ENCODE peak calls at places on chromosomes 11 and 22, in six cellular contexts. Y is SK-N-SH, M is colonic mucosa, X is H9, S is neural progenitor cell, Z is H1. K is an unnamed sample.
A peak's percentile ranks its signal among the peaks of the same experiment; 100 is the strongest.

GRCh38 chr22:39661842-39662676 is 91.5 kb downstream of the CACNA1I start:
- DNase-seq in Y (no peak), M (peak; percentile 80), X (peak; percentile 98), S (peak; percentile 78), Z (peak; percentile 98), K (no peak)

GRCh38 chr11:124920870-124921609 is 2.0 kb downstream of the HEPN1 start:
- DNase-seq in Y (peak; percentile 94), M (peak; percentile 60), X (peak; percentile 81), S (peak; percentile 85), Z (peak; percentile 83), K (no peak)

GRCh38 chr11:108199446-108200321 is 22.8 kb downstream of the NPAT start:
- DNase-seq in Y (no peak), M (no peak), X (no peak), S (no peak), Z (no peak), K (no peak)

GRCh38 chr11:123771664-123772063 is 17.3 kb upstream of the OR6X1 start:
- DNase-seq in Y (no peak), M (no peak), X (no peak), S (no peak), Z (no peak), K (no peak)

GRCh38 chr11:130109441-130109840 is 39.7 kb downstream of the APLP2 start:
- DNase-seq in Y (no peak), M (no peak), X (no peak), S (no peak), Z (no peak), K (no peak)

GRCh38 chr11:60657880-60658279 is 41.5 kb upstream of the MS4A8 start:
- DNase-seq in Y (no peak), M (peak; percentile 33), X (no peak), S (peak; percentile 6), Z (no peak), K (no peak)

GRCh38 chr22:23363683-23364082 is 183.4 kb downstream of the BCR start:
- DNase-seq in Y (no peak), M (no peak), X (no peak), S (no peak), Z (no peak), K (no peak)

GRCh38 chr11:29452131-29452530 is 564.7 kb downstream of the KCNA4 start:
- DNase-seq in Y (no peak), M (no peak), X (no peak), S (no peak), Z (no peak), K (no peak)

GRCh38 chr22:25100402-25100801 is 99.3 kb upstream of the CRYBB3 start:
- DNase-seq in Y (no peak), M (no peak), X (no peak), S (no peak), Z (no peak), K (no peak)

GRCh38 chr11:59173964-59174663 is 2.2 kb downstream of the DTX4 start:
- DNase-seq in Y (no peak), M (peak; percentile 92), X (peak; percentile 82), S (peak; percentile 74), Z (peak; percentile 60), K (no peak)

GRCh38 chr11:8698379-8698851 is 15.8 kb downstream of the RPL27A start:
- DNase-seq in Y (no peak), M (no peak), X (no peak), S (no peak), Z (no peak), K (no peak)

GRCh38 chr11:45818961-45819605 is 14.1 kb downstream of the SLC35C1 start:
- DNase-seq in Y (no peak), M (no peak), X (no peak), S (no peak), Z (no peak), K (no peak)

GRCh38 chr11:47477323-47477722 is 28.4 kb upstream of the RAPSN start:
- DNase-seq in Y (no peak), M (no peak), X (no peak), S (no peak), Z (no peak), K (no peak)

GRCh38 chr11:57763568-57763967 is 2.0 kb downstream of the CTNND1 start:
- DNase-seq in Y (peak; percentile 45), M (peak; percentile 41), X (no peak), S (peak; percentile 55), Z (no peak), K (no peak)

GRCh38 chr22:47125603-47126002 is 363.2 kb downstream of the TBC1D22A start:
- DNase-seq in Y (no peak), M (no peak), X (no peak), S (no peak), Z (no peak), K (no peak)

GRCh38 chr22:11627436-11627797 is 3900.6 kb upstream of the OR11H1 start:
- DNase-seq in Y (no peak), M (no peak), X (no peak), S (no peak), Z (no peak), K (no peak)

GRCh38 chr11:86938900-86939880 is 16.0 kb downstream of the FZD4 start:
- DNase-seq in Y (peak; percentile 41), M (no peak), X (no peak), S (peak; percentile 58), Z (no peak), K (no peak)

GRCh38 chr22:39207141-39208012 is 37.4 kb downstream of the PDGFB start:
- DNase-seq in Y (no peak), M (no peak), X (peak; percentile 33), S (no peak), Z (no peak), K (no peak)

DNA sequence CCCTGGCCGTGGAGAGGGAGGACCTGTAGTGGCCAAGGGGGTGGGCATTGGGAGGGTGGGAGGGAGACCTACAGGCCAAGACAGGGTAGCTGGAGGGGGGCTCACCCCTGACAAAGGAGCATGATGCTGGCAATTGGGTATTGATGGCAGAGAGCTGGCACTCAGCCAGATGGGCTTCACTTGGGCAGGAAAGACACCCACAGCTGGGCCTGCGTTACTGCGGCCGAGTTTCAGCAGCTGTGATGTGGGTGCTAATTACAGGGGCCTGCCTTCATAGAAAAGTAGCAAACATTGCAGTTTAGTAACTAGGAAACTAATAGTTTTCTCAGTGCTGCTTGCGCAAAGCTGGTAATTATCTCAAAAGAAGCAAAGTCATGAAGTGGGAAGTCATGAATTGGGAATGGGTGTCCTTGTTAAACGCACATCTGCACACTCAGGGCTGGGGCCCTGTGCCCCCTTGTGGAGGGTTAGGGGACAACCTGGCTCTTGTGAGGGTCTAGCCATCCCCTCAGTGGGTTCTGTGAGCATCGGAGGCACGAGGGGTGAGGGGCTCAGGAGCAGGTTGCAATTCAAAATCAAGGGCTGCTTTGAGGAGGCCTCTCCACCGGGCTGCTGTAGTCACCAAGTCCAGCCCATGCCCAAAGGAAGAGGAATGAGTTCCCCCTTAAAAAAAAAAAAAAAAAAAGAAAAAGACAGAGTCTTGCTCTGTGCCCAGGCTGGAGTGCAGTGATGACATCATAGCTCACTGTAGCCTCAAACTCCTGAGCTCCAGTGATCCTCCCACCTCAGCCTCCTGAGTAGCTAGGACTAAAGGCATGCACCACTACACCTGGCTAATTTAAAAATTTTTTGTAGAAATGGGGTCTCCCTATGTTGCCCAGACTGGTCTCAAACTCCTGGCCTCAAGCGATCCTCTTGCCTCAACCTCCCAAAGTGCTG is 24.4 kb upstream of the TXNRD2 start:
- DNase-seq in Y (peak; percentile 78), M (no peak), X (peak; percentile 59), S (peak; percentile 72), Z (peak; percentile 76), K (peak; percentile 35)
- TF ChIP-seq CTCF in Y (peak; percentile 50), M (no peak), X (peak; percentile 72), S (peak; percentile 72), Z (peak; percentile 84), K (peak; percentile 63)

GRCh38 chr11:9717040-9717357 is 53.1 kb downstream of the SWAP70 start:
- DNase-seq in Y (no peak), M (no peak), X (no peak), S (no peak), Z (no peak), K (no peak)

GRCh38 chr11:9722893-9723292 is 59.0 kb downstream of the SWAP70 start:
- DNase-seq in Y (no peak), M (no peak), X (no peak), S (no peak), Z (no peak), K (no peak)

GRCh38 chr11:9717719-9718118 is 53.8 kb downstream of the SWAP70 start:
- DNase-seq in Y (peak; percentile 5), M (no peak), X (no peak), S (no peak), Z (no peak), K (no peak)

GRCh38 chr11:9722023-9722422 is 58.1 kb downstream of the SWAP70 start:
- DNase-seq in Y (no peak), M (no peak), X (no peak), S (no peak), Z (no peak), K (no peak)

GRCh38 chr11:9719949-9720646 is 56.2 kb downstream of the SWAP70 start:
- DNase-seq in Y (no peak), M (no peak), X (no peak), S (no peak), Z (no peak), K (no peak)
- H3K9ac ChIP-seq in Y (no peak overlapping the region), M (no peak overlapping the region), X (no peak overlapping the region), S (no peak overlapping the region), Z (no peak overlapping the region), K (no peak overlapping the region)

GRCh38 chr11:62652156-62653006 is 721 bp downstream of the INTS5 start:
- DNase-seq in Y (no peak), M (no peak), X (no peak), S (no peak), Z (no peak), K (no peak)
- TF ChIP-seq CTCF in Y (no peak), M (no peak), X (no peak), S (peak; percentile 2), Z (no peak), K (no peak)

GRCh38 chr11:31819533-31820437 is 8.7 kb upstream of the PAX6 start:
- DNase-seq in Y (peak; percentile 38), M (no peak), X (peak; percentile 67), S (peak; percentile 80), Z (peak; percentile 82), K (no peak)
- H3K9ac ChIP-seq in Y (no peak overlapping the region), M (no peak overlapping the region), X (no peak overlapping the region), S (no peak overlapping the region), Z (no peak overlapping the region), K (no peak overlapping the region)

GRCh38 chr22:32644252-32645100 is 157.0 kb upstream of the TIMP3 start:
- DNase-seq in Y (no peak), M (peak; percentile 30), X (no peak), S (no peak), Z (no peak), K (peak; percentile 73)
- TF ChIP-seq CTCF in Y (no peak), M (no peak), X (no peak), S (no peak), Z (no peak), K (no peak)